ENCODE peak calls at places on chromosomes 6 and 20, in ten cellular contexts. A, G, Q, U, K, W, J, H, V and Z are unnamed samples.

GRCh38 chr6:43180985-43181384 is 1.0 kb upstream of the CUL9 start:
- DNase-seq in A (no peak), H (no peak), W (no peak), K (no peak), U (no peak), G (peak; percentile 30), Q (no peak), V (no peak), J (peak; percentile 49), Z (no peak)

GRCh38 chr6:131001113-131001776 is 61.8 kb downstream of the EPB41L2 start:
- DNase-seq in J (no peak), U (no peak), W (no peak), G (no peak), H (no peak), V (no peak), K (no peak), Q (no peak), A (no peak), Z (no peak)

GRCh38 chr6:12750416-12750815 is 33.8 kb downstream of the PHACTR1 start:
- DNase-seq in U (no peak), J (peak; percentile 6), Q (no peak), W (no peak), V (no peak), A (no peak), G (no peak), H (no peak), K (no peak), Z (no peak)

GRCh38 chr6:140623498-140623897 is 1249.0 kb upstream of the CITED2 start:
- DNase-seq in V (no peak), Q (peak; percentile 74), G (no peak), W (no peak), H (no peak), K (no peak), J (no peak), A (peak; percentile 98), U (no peak), Z (no peak)

GRCh38 chr20:59948828-59949720 is 8.9 kb downstream of the FAM217B start:
- DNase-seq in Q (peak; percentile 34), U (no peak), G (no peak), A (peak; percentile 79), J (peak; percentile 71), H (no peak), K (no peak), V (no peak), W (no peak), Z (no peak)

GRCh38 chr6:11700118-11700718 is 78.4 kb downstream of the ADTRP start:
- DNase-seq in H (no peak), G (no peak), W (peak; percentile 26), K (no peak), A (peak; percentile 82), V (no peak), J (peak; percentile 64), Q (peak; percentile 20), U (no peak), Z (no peak)

GRCh38 chr6:89378628-89379027 is 26.1 kb upstream of the UBE2J1 start:
- DNase-seq in Q (no peak), V (no peak), G (no peak), W (no peak), K (no peak), J (no peak), A (no peak), H (no peak), U (no peak), Z (no peak)

GRCh38 chr6:124490123-124490522 is 472.1 kb upstream of the RNF217 start:
- DNase-seq in Q (no peak), K (no peak), H (no peak), J (no peak), U (no peak), G (no peak), W (no peak), V (no peak), A (no peak), Z (peak; percentile 94)

GRCh38 chr6:152846825-152847224 is 96.2 kb downstream of the VIP start:
- DNase-seq in A (no peak), H (no peak), U (no peak), W (no peak), G (no peak), V (no peak), Q (no peak), K (no peak), J (peak; percentile 49), Z (peak; percentile 3)

GRCh38 chr20:62837091-62837490 is 20.2 kb downstream of the COL9A3 start:
- DNase-seq in W (no peak), K (no peak), V (no peak), U (no peak), G (peak; percentile 68), Q (no peak), H (no peak), J (no peak), A (no peak), Z (no peak)

GRCh38 chr6:54112171-54112650 is 968 bp downstream of the MLIP start:
- DNase-seq in K (no peak), A (peak; percentile 4), G (no peak), V (no peak), Q (no peak), J (no peak), W (no peak), H (no peak), U (no peak), Z (peak; percentile 96)

GRCh38 chr6:130482645-130483390 is 117.0 kb downstream of the TMEM200A start:
- DNase-seq in J (no peak), G (no peak), K (no peak), A (peak; percentile 94), Q (peak; percentile 75), U (no peak), V (no peak), H (no peak), W (no peak), Z (peak; percentile 34)

GRCh38 chr6:150684715-150685459 is 85.2 kb downstream of the PLEKHG1 start:
- DNase-seq in J (no peak), Q (no peak), A (no peak), G (no peak), H (no peak), V (peak; percentile 61), W (no peak), U (peak; percentile 61), K (no peak), Z (no peak)

GRCh38 chr6:44234101-44235090 is 11.0 kb downstream of the SLC29A1 start:
- DNase-seq in V (peak; percentile 89), Q (peak; percentile 77), J (peak; percentile 91), A (peak; percentile 85), W (no peak), U (peak; percentile 61), G (peak; percentile 81), H (peak; percentile 90), K (peak; percentile 61), Z (no peak)

GRCh38 chr20:5397418-5397817 is 80.7 kb upstream of the PROKR2 start:
- DNase-seq in Q (no peak), W (no peak), G (no peak), U (no peak), H (no peak), V (no peak), K (no peak), J (no peak), A (no peak), Z (no peak)

GRCh38 chr6:35487653-35488516 is 9.0 kb downstream of the TEAD3 start:
- DNase-seq in A (peak; percentile 21), G (no peak), V (no peak), H (no peak), K (peak; percentile 69), Q (no peak), U (peak; percentile 84), J (peak; percentile 60), W (no peak), Z (no peak)

GRCh38 chr20:24769878-24770627 is 179.0 kb upstream of the CST7 start:
- DNase-seq in A (no peak), K (no peak), Q (no peak), G (no peak), W (no peak), J (no peak), U (no peak), H (peak; percentile 60), V (peak; percentile 8), Z (no peak)

GRCh38 chr20:20205141-20205861 is 153.0 kb downstream of the CFAP61 start:
- DNase-seq in J (no peak), H (no peak), V (no peak), G (no peak), K (no peak), W (no peak), Q (no peak), U (no peak), A (no peak), Z (no peak)

GRCh38 chr6:108811490-108811889 is 36.7 kb upstream of the ARMC2 start:
- DNase-seq in J (no peak), K (no peak), A (no peak), H (no peak), U (no peak), G (no peak), V (no peak), Q (no peak), W (no peak), Z (no peak)

GRCh38 chr20:41142914-41143313 is 5.6 kb downstream of the PLCG1 start:
- DNase-seq in H (no peak), U (no peak), G (no peak), W (no peak), Q (no peak), J (no peak), K (no peak), A (no peak), V (no peak), Z (no peak)
- H3K4me3 ChIP-seq in H (no peak overlapping the region), U (no peak overlapping the region), G (no peak overlapping the region), W (no peak overlapping the region), Q (no peak overlapping the region), J (no peak overlapping the region), K (peak overlapping the region; percentile 21), A (no peak overlapping the region), V (no peak overlapping the region), Z (no peak overlapping the region)

GRCh38 chr6:87698618-87699017 is 3.4 kb downstream of the AKIRIN2 start:
- DNase-seq in J (peak; percentile 62), U (no peak), Q (no peak), H (no peak), K (no peak), W (no peak), G (no peak), V (no peak), A (peak; percentile 43), Z (no peak)
- H3K4me3 ChIP-seq in J (peak overlapping the region; percentile 85), U (peak overlapping the region; percentile 90), Q (peak overlapping the region; percentile 96), H (peak overlapping the region; percentile 87), K (peak overlapping the region; percentile 78), W (peak overlapping the region; percentile 80), G (peak overlapping the region; percentile 79), V (peak overlapping the region; percentile 99), A (peak overlapping the region; percentile 95), Z (peak overlapping the region; percentile 98)

GRCh38 chr20:58891076-58891685 is 38.7 kb downstream of the GNAS start:
- DNase-seq in U (peak; percentile 78), W (peak; percentile 45), K (peak; percentile 84), Q (peak; percentile 64), A (peak; percentile 52), J (peak; percentile 63), H (no peak), V (peak; percentile 90), G (peak; percentile 94), Z (no peak)
- H3K4me3 ChIP-seq in U (peak overlapping the region; percentile 48), W (peak overlapping the region; percentile 99), K (peak overlapping the region; percentile 70), Q (peak overlapping the region; percentile 84), A (peak overlapping the region; percentile 84), J (peak overlapping the region; percentile 83), H (peak overlapping the region; percentile 81), V (peak overlapping the region; percentile 68), G (no peak overlapping the region), Z (peak overlapping the region; percentile 79)

DNA sequence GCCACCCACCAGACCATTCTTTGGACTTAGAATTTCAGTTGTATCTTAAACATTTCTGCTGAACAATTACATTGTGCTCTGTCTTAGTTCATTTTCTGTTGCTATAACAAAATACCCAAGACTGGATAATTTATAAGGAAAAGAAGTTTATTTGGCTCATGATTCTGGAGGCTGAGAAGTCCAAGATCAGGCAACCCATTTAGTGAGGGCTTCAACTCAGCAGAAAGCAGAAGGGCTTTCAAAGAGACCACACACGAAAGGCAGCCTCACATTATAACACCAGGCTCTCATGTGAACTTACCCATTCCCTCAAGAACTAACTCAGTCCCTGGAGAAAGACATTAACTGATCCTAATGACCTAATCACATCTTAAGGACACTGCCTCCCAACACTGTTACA is 399.8 kb upstream of the SOX4 start:
- DNase-seq in V (no peak), H (no peak), W (no peak), U (no peak), A (no peak), J (no peak), G (no peak), Q (no peak), K (no peak), Z (no peak)
- H3K4me3 ChIP-seq in V (no peak overlapping the region), H (no peak overlapping the region), W (no peak overlapping the region), U (no peak overlapping the region), A (no peak overlapping the region), J (no peak overlapping the region), G (no peak overlapping the region), Q (no peak overlapping the region), K (no peak overlapping the region), Z (no peak overlapping the region)